ENCODE peak calls at places on chromosomes 6 and 20, in six cellular contexts. One of them, this sample, is unnamed.

GRCh38 chr20:51720854-51721253 is 47.3 kb downstream of the ATP9A start:
- DNase-seq in hepatocyte: no peak
- DNase-seq in HCT116: no peak
- DNase-seq in GM23248: no peak
- DNase-seq in PC-3: no peak
- DNase-seq in neural progenitor cell: no peak
- DNase-seq in this sample: no peak

GRCh38 chr6:147677647-147678046 is 169.2 kb downstream of the SAMD5 start:
- DNase-seq in HCT116: no peak
- DNase-seq in GM23248: no peak
- DNase-seq in neural progenitor cell: no peak
- DNase-seq in PC-3: no peak
- DNase-seq in hepatocyte: no peak
- DNase-seq in this sample: no peak

GRCh38 chr6:139753198-139753861 is 378.9 kb upstream of the CITED2 start:
- DNase-seq in HCT116: no peak
- DNase-seq in PC-3: no peak
- DNase-seq in neural progenitor cell: no peak
- DNase-seq in hepatocyte: no peak
- DNase-seq in GM23248: peak; percentile 58
- DNase-seq in this sample: peak; percentile 20

GRCh38 chr20:58011947-58012610 is 216.4 kb downstream of the ANKRD60 start:
- DNase-seq in neural progenitor cell: no peak
- DNase-seq in PC-3: no peak
- DNase-seq in HCT116: no peak
- DNase-seq in hepatocyte: no peak
- DNase-seq in GM23248: no peak
- DNase-seq in this sample: no peak

GRCh38 chr20:24732076-24732475 is 217.0 kb upstream of the CST7 start:
- DNase-seq in neural progenitor cell: no peak
- DNase-seq in PC-3: no peak
- DNase-seq in HCT116: no peak
- DNase-seq in GM23248: no peak
- DNase-seq in hepatocyte: no peak
- DNase-seq in this sample: no peak

GRCh38 chr6:63441266-63441956 is 121.6 kb upstream of the LGSN start:
- DNase-seq in HCT116: no peak
- DNase-seq in hepatocyte: no peak
- DNase-seq in neural progenitor cell: peak; percentile 43
- DNase-seq in PC-3: no peak
- DNase-seq in GM23248: no peak
- DNase-seq in this sample: peak; percentile 28

GRCh38 chr6:37785002-37785687 is 34.4 kb upstream of the ZFAND3 start:
- DNase-seq in GM23248: no peak
- DNase-seq in hepatocyte: no peak
- DNase-seq in PC-3: no peak
- DNase-seq in neural progenitor cell: no peak
- DNase-seq in HCT116: no peak
- DNase-seq in this sample: peak; percentile 63

GRCh38 chr20:38779247-38780097 is 26.0 kb upstream of the PPP1R16B start:
- DNase-seq in neural progenitor cell: peak; percentile 15
- DNase-seq in hepatocyte: peak; percentile 60
- DNase-seq in PC-3: no peak
- DNase-seq in HCT116: peak; percentile 92
- DNase-seq in GM23248: no peak
- DNase-seq in this sample: peak; percentile 90

GRCh38 chr6:36698871-36699271 is 1.2 kb downstream of the RAB44 start:
- DNase-seq in GM23248: no peak
- DNase-seq in neural progenitor cell: no peak
- DNase-seq in hepatocyte: no peak
- DNase-seq in PC-3: no peak
- DNase-seq in HCT116: no peak
- DNase-seq in this sample: no peak

GRCh38 chr6:72954736-72955135 is 270.6 kb downstream of the KHDC1L start:
- DNase-seq in hepatocyte: peak; percentile 22
- DNase-seq in neural progenitor cell: no peak
- DNase-seq in GM23248: no peak
- DNase-seq in HCT116: no peak
- DNase-seq in PC-3: no peak
- DNase-seq in this sample: no peak

GRCh38 chr6:57257911-57258541 is 35.9 kb upstream of the RAB23 start:
- DNase-seq in GM23248: peak; percentile 87
- DNase-seq in PC-3: no peak
- DNase-seq in HCT116: no peak
- DNase-seq in neural progenitor cell: no peak
- DNase-seq in hepatocyte: no peak
- DNase-seq in this sample: peak; percentile 3

GRCh38 chr6:157069585-157069984 is 253.7 kb downstream of the TMEM242 start:
- DNase-seq in HCT116: no peak
- DNase-seq in hepatocyte: no peak
- DNase-seq in PC-3: no peak
- DNase-seq in neural progenitor cell: peak; percentile 59
- DNase-seq in GM23248: no peak
- DNase-seq in this sample: peak; percentile 67

GRCh38 chr6:136511921-136512320 is 38.3 kb downstream of the MAP7 start:
- DNase-seq in PC-3: no peak
- DNase-seq in GM23248: no peak
- DNase-seq in neural progenitor cell: no peak
- DNase-seq in hepatocyte: no peak
- DNase-seq in HCT116: no peak
- DNase-seq in this sample: no peak

GRCh38 chr6:117483645-117484016 is 1.2 kb downstream of the DCBLD1 start:
- DNase-seq in HCT116: no peak
- DNase-seq in hepatocyte: peak; percentile 32
- DNase-seq in GM23248: peak; percentile 64
- DNase-seq in neural progenitor cell: no peak
- DNase-seq in PC-3: peak; percentile 32
- DNase-seq in this sample: peak; percentile 13

GRCh38 chr20:62372042-62372993 is 5.2 kb upstream of the LAMA5 start:
- DNase-seq in neural progenitor cell: no peak
- DNase-seq in HCT116: no peak
- DNase-seq in GM23248: no peak
- DNase-seq in hepatocyte: no peak
- DNase-seq in PC-3: no peak
- DNase-seq in this sample: no peak

GRCh38 chr6:53728570-53729194 is 63.1 kb upstream of the KLHL31 start:
- DNase-seq in PC-3: peak; percentile 76
- DNase-seq in hepatocyte: peak; percentile 80
- DNase-seq in HCT116: no peak
- DNase-seq in GM23248: peak; percentile 61
- DNase-seq in neural progenitor cell: peak; percentile 66
- DNase-seq in this sample: peak; percentile 79

GRCh38 chr20:33463332-33464101 is 20.0 kb upstream of the SNTA1 start:
- DNase-seq in hepatocyte: no peak
- DNase-seq in GM23248: no peak
- DNase-seq in HCT116: no peak
- DNase-seq in neural progenitor cell: no peak
- DNase-seq in PC-3: no peak
- DNase-seq in this sample: no peak

GRCh38 chr20:50467618-50468373 is 42.4 kb upstream of the PTPN1 start:
- DNase-seq in neural progenitor cell: peak; percentile 31
- DNase-seq in PC-3: peak; percentile 60
- DNase-seq in hepatocyte: no peak
- DNase-seq in GM23248: peak; percentile 63
- DNase-seq in HCT116: peak; percentile 73
- DNase-seq in this sample: peak; percentile 69

GRCh38 chr6:168314948-168315347 is 4.6 kb downstream of the DACT2 start:
- DNase-seq in GM23248: peak; percentile 12
- DNase-seq in HCT116: no peak
- DNase-seq in neural progenitor cell: peak; percentile 54
- DNase-seq in PC-3: no peak
- DNase-seq in hepatocyte: peak; percentile 63
- DNase-seq in this sample: no peak

GRCh38 chr20:32877507-32877906 is 18.8 kb downstream of the EFCAB8 start:
- DNase-seq in PC-3: no peak
- DNase-seq in HCT116: no peak
- DNase-seq in hepatocyte: no peak
- DNase-seq in neural progenitor cell: no peak
- DNase-seq in GM23248: no peak
- DNase-seq in this sample: peak; percentile 60

GRCh38 chr20:14445310-14445709 is 107.9 kb upstream of the FLRT3 start:
- DNase-seq in GM23248: peak; percentile 70
- DNase-seq in hepatocyte: no peak
- DNase-seq in PC-3: peak; percentile 87
- DNase-seq in HCT116: no peak
- DNase-seq in neural progenitor cell: no peak
- DNase-seq in this sample: no peak

GRCh38 chr20:54134445-54135220 is 39.2 kb downstream of the CYP24A1 start:
- DNase-seq in HCT116: peak; percentile 76
- DNase-seq in neural progenitor cell: no peak
- DNase-seq in PC-3: peak; percentile 98
- DNase-seq in hepatocyte: no peak
- DNase-seq in GM23248: peak; percentile 70
- DNase-seq in this sample: no peak

GRCh38 chr20:51193066-51193772 is 170.3 kb upstream of the KCNG1 start:
- DNase-seq in neural progenitor cell: no peak
- DNase-seq in hepatocyte: no peak
- DNase-seq in PC-3: peak; percentile 85
- DNase-seq in HCT116: no peak
- DNase-seq in GM23248: peak; percentile 57
- DNase-seq in this sample: no peak

GRCh38 chr6:13787146-13787545 is 27.2 kb downstream of the MCUR1 start:
- DNase-seq in PC-3: no peak
- DNase-seq in GM23248: peak; percentile 67
- DNase-seq in HCT116: no peak
- DNase-seq in hepatocyte: peak; percentile 50
- DNase-seq in neural progenitor cell: peak; percentile 79
- DNase-seq in this sample: peak; percentile 28

GRCh38 chr6:36028088-36028886 is 679 bp downstream of the MAPK14 start:
- DNase-seq in PC-3: peak; percentile 26
- DNase-seq in neural progenitor cell: no peak
- DNase-seq in GM23248: peak; percentile 60
- DNase-seq in HCT116: no peak
- DNase-seq in hepatocyte: peak; percentile 67
- DNase-seq in this sample: peak; percentile 37

GRCh38 chr6:157096105-157096504 is 227.2 kb downstream of the TMEM242 start:
- DNase-seq in hepatocyte: no peak
- DNase-seq in PC-3: no peak
- DNase-seq in GM23248: no peak
- DNase-seq in HCT116: no peak
- DNase-seq in neural progenitor cell: no peak
- DNase-seq in this sample: no peak

GRCh38 chr6:31575335-31575901 is at the start of gene TNF:
- DNase-seq in HCT116: no peak
- DNase-seq in neural progenitor cell: no peak
- DNase-seq in GM23248: no peak
- DNase-seq in PC-3: no peak
- DNase-seq in hepatocyte: no peak
- DNase-seq in this sample: no peak

DNA sequence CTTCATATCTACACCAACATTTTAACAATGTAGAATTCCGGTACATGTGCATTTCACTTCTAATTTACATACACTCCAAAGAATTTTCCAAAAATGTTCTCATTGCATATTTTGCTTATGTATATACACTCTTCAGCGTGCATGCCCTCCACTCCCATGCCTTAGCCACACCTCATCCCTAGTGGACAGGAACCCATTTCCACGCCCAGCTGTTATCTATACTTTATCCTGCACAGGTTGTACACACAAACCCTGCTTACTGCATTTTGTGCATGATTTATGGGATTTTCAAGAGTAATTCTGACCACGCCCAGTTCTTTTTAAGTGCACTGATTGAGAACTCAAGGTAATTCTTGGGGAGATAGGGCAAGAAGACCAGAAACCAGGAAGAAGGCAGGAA is 102.4 kb downstream of the TFAP2C start:
- DNase-seq in PC-3: no peak
- DNase-seq in HCT116: no peak
- DNase-seq in GM23248: no peak
- DNase-seq in hepatocyte: no peak
- DNase-seq in neural progenitor cell: no peak
- DNase-seq in this sample: no peak
- H3K4me1 ChIP-seq in PC-3: peaks cover 6% of the 10 kb centered on the region
- H3K4me1 ChIP-seq in HCT116: no peaks in the 10 kb centered on the region
- H3K4me1 ChIP-seq in GM23248: no peaks in the 10 kb centered on the region
- H3K4me1 ChIP-seq in hepatocyte: peaks cover 5% of the 10 kb centered on the region
- H3K4me1 ChIP-seq in neural progenitor cell: peaks cover 25% of the 10 kb centered on the region
- H3K4me1 ChIP-seq in this sample: peaks cover 32% of the 10 kb centered on the region

GRCh38 chr6:108408453-108408852 is 113.6 kb downstream of the AFG1L start:
- DNase-seq in hepatocyte: peak; percentile 43
- DNase-seq in HCT116: no peak
- DNase-seq in neural progenitor cell: no peak
- DNase-seq in PC-3: no peak
- DNase-seq in GM23248: peak; percentile 15
- DNase-seq in this sample: no peak
- TF ChIP-seq EZH2phosphoT487 in hepatocyte: no peak
- TF ChIP-seq EZH2phosphoT487 in HCT116: no peak
- TF ChIP-seq EZH2phosphoT487 in neural progenitor cell: no peak
- TF ChIP-seq EZH2phosphoT487 in PC-3: no peak
- TF ChIP-seq EZH2phosphoT487 in GM23248: no peak
- TF ChIP-seq EZH2phosphoT487 in this sample: no peak

GRCh38 chr20:31537116-31537858 is 23.0 kb downstream of the HM13 start:
- DNase-seq in hepatocyte: no peak
- DNase-seq in PC-3: no peak
- DNase-seq in neural progenitor cell: no peak
- DNase-seq in HCT116: no peak
- DNase-seq in GM23248: no peak
- DNase-seq in this sample: no peak
- H3K4me1 ChIP-seq in hepatocyte: no peaks in the 10 kb centered on the region
- H3K4me1 ChIP-seq in PC-3: peaks cover 12% of the 10 kb centered on the region
- H3K4me1 ChIP-seq in neural progenitor cell: no peaks in the 10 kb centered on the region
- H3K4me1 ChIP-seq in HCT116: no peaks in the 10 kb centered on the region
- H3K4me1 ChIP-seq in GM23248: peaks cover 25% of the 10 kb centered on the region
- H3K4me1 ChIP-seq in this sample: no peaks in the 10 kb centered on the region

DNA sequence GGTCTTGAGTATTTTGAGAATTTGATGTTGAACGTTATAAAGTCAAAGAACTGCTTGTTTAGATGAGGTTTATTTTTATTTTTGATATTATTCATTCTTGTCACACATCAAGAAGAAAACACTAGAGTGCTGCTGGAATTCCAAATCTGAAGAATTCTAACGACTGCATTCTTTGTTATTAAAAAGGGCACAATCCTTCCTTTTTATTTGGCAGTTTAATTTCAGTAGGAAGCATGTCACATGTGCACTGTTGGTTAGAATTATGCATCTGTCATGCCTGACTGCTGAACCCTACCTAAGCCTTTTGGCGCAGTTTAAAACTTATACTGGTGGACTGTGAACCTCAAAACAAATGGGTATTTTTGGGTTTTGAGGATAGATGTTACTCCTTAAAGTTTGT is 4.0 kb downstream of the ID4 start:
- DNase-seq in neural progenitor cell: no peak
- DNase-seq in HCT116: no peak
- DNase-seq in PC-3: no peak
- DNase-seq in hepatocyte: no peak
- DNase-seq in GM23248: peak; percentile 4
- DNase-seq in this sample: no peak
- TF ChIP-seq EZH2phosphoT487 in neural progenitor cell: no peak
- TF ChIP-seq EZH2phosphoT487 in HCT116: no peak
- TF ChIP-seq EZH2phosphoT487 in PC-3: no peak
- TF ChIP-seq EZH2phosphoT487 in hepatocyte: no peak
- TF ChIP-seq EZH2phosphoT487 in GM23248: no peak
- TF ChIP-seq EZH2phosphoT487 in this sample: no peak

GRCh38 chr6:77425676-77426075 is 37.6 kb downstream of the HTR1B start:
- DNase-seq in PC-3: no peak
- DNase-seq in GM23248: peak; percentile 29
- DNase-seq in HCT116: no peak
- DNase-seq in neural progenitor cell: no peak
- DNase-seq in hepatocyte: no peak
- DNase-seq in this sample: no peak
- H3K4me1 ChIP-seq in PC-3: no peaks in the 10 kb centered on the region
- H3K4me1 ChIP-seq in GM23248: peaks cover 5% of the 10 kb centered on the region
- H3K4me1 ChIP-seq in HCT116: no peaks in the 10 kb centered on the region
- H3K4me1 ChIP-seq in neural progenitor cell: no peaks in the 10 kb centered on the region
- H3K4me1 ChIP-seq in hepatocyte: no peaks in the 10 kb centered on the region
- H3K4me1 ChIP-seq in this sample: no peaks in the 10 kb centered on the region

GRCh38 chr20:9617940-9618339 is 103.5 kb downstream of the LAMP5 start:
- DNase-seq in neural progenitor cell: peak; percentile 59
- DNase-seq in GM23248: peak; percentile 43
- DNase-seq in PC-3: peak; percentile 89
- DNase-seq in HCT116: peak; percentile 61
- DNase-seq in hepatocyte: peak; percentile 74
- DNase-seq in this sample: peak; percentile 70
- TF ChIP-seq EZH2phosphoT487 in neural progenitor cell: no peak
- TF ChIP-seq EZH2phosphoT487 in GM23248: no peak
- TF ChIP-seq EZH2phosphoT487 in PC-3: no peak
- TF ChIP-seq EZH2phosphoT487 in HCT116: no peak
- TF ChIP-seq EZH2phosphoT487 in hepatocyte: no peak
- TF ChIP-seq EZH2phosphoT487 in this sample: no peak